ENCODE peak calls at places on chromosomes 7 and 10, in four cellular contexts. I, F, U and L are unnamed samples.

GRCh38 chr7:75042831-75043703 is 30.5 kb downstream of the RCC1L start:
- DNase-seq in I (no peak), U (no peak), F (no peak), L (no peak)

GRCh38 chr10:99449023-99449422 is 18.6 kb upstream of the GOT1 start:
- DNase-seq in I (no peak), U (no peak), F (no peak), L (no peak)

GRCh38 chr10:114045071-114045737 is 1.5 kb downstream of the ADRB1 start:
- DNase-seq in F (no peak), U (no peak), I (peak), L (no peak)

GRCh38 chr7:133530682-133531081 is 277.8 kb downstream of the EXOC4 start:
- DNase-seq in I (no peak), U (no peak), F (no peak), L (no peak)

GRCh38 chr10:67618116-67618515 is 77.9 kb downstream of the CTNNA3 start:
- DNase-seq in U (no peak), I (no peak), F (no peak), L (no peak)

GRCh38 chr7:74479961-74480829 is 26.5 kb downstream of the GTF2IRD1 start:
- DNase-seq in I (peak), F (no peak), U (peak), L (no peak)

GRCh38 chr10:132151951-132152505 is 34.7 kb upstream of the DPYSL4 start:
- DNase-seq in U (no peak), F (no peak), I (peak), L (no peak)

GRCh38 chr10:101214446-101215396 is 14.5 kb downstream of the LBX1 start:
- DNase-seq in F (peak), I (peak), U (peak), L (no peak)

GRCh38 chr10:132443605-132443997 is 46.6 kb downstream of the PWWP2B start:
- DNase-seq in U (no peak), F (peak), I (no peak), L (no peak)

GRCh38 chr10:95305606-95306385 is 15.0 kb upstream of the PDLIM1 start:
- DNase-seq in I (no peak), F (no peak), U (no peak), L (no peak)

GRCh38 chr10:60473557-60473956 is 83.9 kb upstream of the ANK3 start:
- DNase-seq in I (no peak), U (peak), F (no peak), L (no peak)

GRCh38 chr7:67344481-67345193 is 348.0 kb downstream of the TYW1 start:
- DNase-seq in I (no peak), U (no peak), F (no peak), L (no peak)

GRCh38 chr7:30136743-30137485 is 2.1 kb downstream of the MTURN start:
- DNase-seq in I (no peak), F (no peak), U (no peak), L (no peak)

GRCh38 chr7:151109094-151110048 is 23.1 kb downstream of the AGAP3 start:
- DNase-seq in F (peak), I (peak), U (no peak), L (no peak)

GRCh38 chr10:72952901-72953223 is 1.7 kb downstream of the PLA2G12B start:
- DNase-seq in I (no peak), F (no peak), U (peak), L (no peak)

GRCh38 chr10:88499569-88500470 is 83.3 kb downstream of the RNLS start:
- DNase-seq in F (no peak), I (no peak), U (no peak), L (no peak)
- TF ChIP-seq NR2C2 in F (no peak), I (no peak), U (no peak), L (no peak)

GRCh38 chr10:22607261-22607660 is 107.1 kb downstream of the PIP4K2A start:
- DNase-seq in F (no peak), I (no peak), U (no peak), L (no peak)

GRCh38 chr10:22606164-22606614 is 108.2 kb downstream of the PIP4K2A start:
- DNase-seq in U (peak), F (peak), I (no peak), L (peak)

GRCh38 chr10:22603581-22603980 is 110.8 kb downstream of the PIP4K2A start:
- DNase-seq in I (no peak), F (no peak), U (no peak), L (no peak)

GRCh38 chr10:22604314-22605091 is 109.9 kb downstream of the PIP4K2A start:
- DNase-seq in U (no peak), F (no peak), I (no peak), L (no peak)

DNA sequence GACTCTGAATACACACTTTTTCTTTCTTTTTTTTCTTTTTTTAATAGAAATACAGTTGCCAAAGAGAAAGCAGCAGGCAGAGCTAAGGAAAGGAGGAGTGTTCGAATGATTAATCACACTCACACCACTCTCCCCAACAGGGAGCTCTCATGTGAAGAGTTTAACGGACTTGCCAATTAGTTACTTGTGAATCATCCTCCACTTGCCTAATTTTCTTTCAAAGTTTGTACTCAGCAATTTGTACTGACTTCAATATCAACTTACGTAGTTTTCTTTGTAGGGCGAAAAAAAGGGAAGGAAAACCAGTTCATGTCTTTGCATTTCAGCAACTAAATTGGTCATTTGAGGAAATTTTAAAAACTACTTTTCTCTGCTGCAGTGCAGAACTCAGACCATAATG is 109.2 kb downstream of the PIP4K2A start:
- DNase-seq in U (no peak), F (no peak), I (no peak), L (peak)
- TF ChIP-seq NR2C2 in U (no peak), F (no peak), I (no peak), L (no peak)

GRCh38 chr10:62903828-62904227 is 87.7 kb upstream of the EGR2 start:
- DNase-seq in I (no peak), F (peak), U (no peak), L (no peak)
- TF ChIP-seq NR2C2 in I (no peak), F (no peak), U (no peak), L (no peak)

GRCh38 chr7:41698726-41699125 is 4.2 kb downstream of the INHBA start:
- DNase-seq in F (no peak), U (no peak), I (no peak), L (no peak)

GRCh38 chr7:41698114-41698513 is 4.8 kb downstream of the INHBA start:
- DNase-seq in I (no peak), U (no peak), F (no peak), L (no peak)

GRCh38 chr7:41694490-41694889 is 8.4 kb downstream of the INHBA start:
- DNase-seq in F (no peak), U (no peak), I (no peak), L (no peak)

GRCh38 chr7:41695661-41696322 is 7.1 kb downstream of the INHBA start:
- DNase-seq in I (no peak), U (no peak), F (no peak), L (no peak)

DNA sequence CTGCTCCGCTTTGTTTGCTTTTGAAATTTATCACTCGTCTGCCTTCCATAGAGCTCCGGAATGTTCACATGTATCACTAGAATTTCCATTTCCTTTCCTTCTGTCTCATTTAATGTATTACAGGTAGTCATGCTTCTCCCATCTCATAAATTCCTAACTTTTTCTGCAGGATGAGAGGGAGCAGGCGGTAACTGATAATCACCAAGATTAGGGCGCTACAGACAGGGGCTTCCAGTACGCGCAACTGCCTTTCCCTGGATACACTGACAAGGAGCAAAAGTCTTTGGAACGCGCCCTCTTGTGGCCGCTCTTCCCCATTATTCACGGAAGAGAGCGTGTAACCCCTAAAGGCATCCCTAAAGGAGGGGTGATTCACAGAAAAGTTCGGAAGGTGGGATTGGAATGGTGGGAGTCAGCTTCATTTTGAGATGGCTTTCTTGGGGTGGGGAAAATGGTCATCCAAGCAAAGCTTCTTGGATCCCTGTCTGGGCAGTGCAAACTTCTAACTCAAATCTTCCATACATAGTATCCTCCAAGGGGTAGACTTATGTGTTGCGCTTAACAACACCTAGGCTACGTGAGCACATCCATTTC is 6.5 kb downstream of the INHBA start:
- DNase-seq in U (peak), I (peak), F (peak), L (no peak)
- TF ChIP-seq NR2C2 in U (no peak), I (no peak), F (no peak), L (no peak)

GRCh38 chr10:71819479-71819878 is 31.6 kb downstream of the PSAP start:
- DNase-seq in I (no peak), F (no peak), U (no peak), L (no peak)

GRCh38 chr10:71818674-71819260 is 32.3 kb downstream of the PSAP start:
- DNase-seq in U (no peak), I (no peak), F (no peak), L (no peak)

GRCh38 chr10:71816421-71816851 is 34.6 kb downstream of the PSAP start:
- DNase-seq in U (no peak), F (no peak), I (no peak), L (no peak)

GRCh38 chr10:71816931-71817631 is 34.0 kb downstream of the PSAP start:
- DNase-seq in F (no peak), U (no peak), I (no peak), L (no peak)

GRCh38 chr10:71817831-71818268 is 33.2 kb downstream of the PSAP start:
- DNase-seq in I (no peak), U (no peak), F (no peak), L (no peak)
- TF ChIP-seq NR2C2 in I (no peak), U (no peak), F (no peak), L (no peak)

GRCh38 chr10:24723386-24723787 is 300 bp downstream of the ARHGAP21 start:
- DNase-seq in F (no peak), U (no peak), I (no peak), L (no peak)
- TF ChIP-seq NR2C2 in F (no peak), U (no peak), I (no peak), L (no peak)

GRCh38 chr7:26178272-26178960 is 22.1 kb downstream of the HNRNPA2B1 start:
- DNase-seq in I (no peak), F (no peak), U (no peak), L (no peak)
- TF ChIP-seq NR2C2 in I (no peak), F (no peak), U (no peak), L (no peak)

GRCh38 chr10:115849197-115849596 is 423.8 kb downstream of the GFRA1 start:
- DNase-seq in I (no peak), F (no peak), U (no peak), L (no peak)

GRCh38 chr10:115846528-115846927 is 426.5 kb downstream of the GFRA1 start:
- DNase-seq in U (no peak), I (no peak), F (no peak), L (no peak)

GRCh38 chr10:115845958-115846357 is 427.0 kb downstream of the GFRA1 start:
- DNase-seq in I (no peak), F (no peak), U (no peak), L (no peak)

DNA sequence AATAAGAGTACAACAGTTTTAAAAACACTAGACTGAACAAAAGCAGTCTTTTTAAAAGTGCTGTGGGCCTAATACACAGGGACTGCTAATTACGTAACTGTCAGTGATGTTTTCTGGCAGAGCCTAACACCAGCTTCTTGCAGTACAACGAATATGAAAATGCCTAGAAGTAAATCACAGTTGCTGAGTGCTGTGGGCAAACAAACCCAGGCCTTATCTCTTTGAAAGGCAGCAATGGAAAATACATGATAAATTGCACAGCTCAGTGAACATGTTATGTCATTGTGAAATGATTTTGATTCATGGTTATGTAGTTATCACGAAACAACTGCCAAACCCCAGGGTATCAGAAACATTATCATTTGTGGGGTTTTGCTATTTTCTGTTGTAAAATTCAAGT is 428.4 kb downstream of the GFRA1 start:
- DNase-seq in F (no peak), U (no peak), I (no peak), L (no peak)
- TF ChIP-seq NR2C2 in F (no peak), U (no peak), I (no peak), L (no peak)

GRCh38 chr10:17229016-17229716 is 1.1 kb downstream of the VIM start:
- DNase-seq in U (no peak), I (peak), F (peak), L (no peak)

GRCh38 chr10:17228081-17229015 is at the start of gene VIM:
- DNase-seq in U (no peak), I (peak), F (peak), L (peak)

GRCh38 chr10:17225823-17226222 is 2.2 kb upstream of the VIM start:
- DNase-seq in F (no peak), I (no peak), U (no peak), L (no peak)

GRCh38 chr10:17226891-17227303 is 1.1 kb upstream of the VIM start:
- DNase-seq in F (no peak), I (peak), U (no peak), L (no peak)

GRCh38 chr10:17227367-17228080 is 517 bp upstream of the VIM start:
- DNase-seq in I (no peak), F (peak), U (no peak), L (peak)
- TF ChIP-seq NR2C2 in I (no peak), F (no peak), U (no peak), L (no peak)